ENCODE peak calls at places on chromosomes 4 and X, in eight cellular contexts. P is HCT116, Y is left ventricle myocardium inferior, K is cardiac muscle cell, B is thyroid gland, W is heart right ventricle, S is PC-9, H is colonic mucosa. J is an unnamed sample.
A peak's percentile ranks its signal among the peaks of the same experiment; 100 is the strongest.

GRCh38 chr4:10655968-10656367 is 28.6 kb downstream of the CLNK start:
- DNase-seq in P (no peak), Y (no peak), K (peak; percentile 40), B (no peak), W (no peak), S (no peak), H (no peak), J (peak; percentile 22)

GRCh38 chr4:82219346-82219745 is 154.4 kb downstream of the HNRNPD start:
- DNase-seq in P (no peak), Y (no peak), K (no peak), B (no peak), W (no peak), S (no peak), H (no peak), J (no peak)

GRCh38 chr4:40995850-40996249 is 218.5 kb downstream of the APBB2 start:
- DNase-seq in P (no peak), Y (no peak), K (peak; percentile 70), B (peak; percentile 43), W (no peak), S (no peak), H (no peak), J (no peak)

GRCh38 chrX:119734897-119735339 is 23.5 kb upstream of the SOWAHD start:
- DNase-seq in P (no peak), Y (peak; percentile 66), K (peak; percentile 23), B (peak; percentile 88), W (peak; percentile 40), S (no peak), H (no peak), J (no peak)

GRCh38 chr4:154677923-154678322 is 65.5 kb upstream of the FGG start:
- DNase-seq in P (no peak), Y (no peak), K (no peak), B (no peak), W (no peak), S (no peak), H (no peak), J (no peak)

GRCh38 chr4:162912482-162912881 is 254.2 kb downstream of the NAF1 start:
- DNase-seq in P (no peak), Y (no peak), K (no peak), B (no peak), W (no peak), S (no peak), H (no peak), J (no peak)

GRCh38 chr4:65668201-65669007 is 1.9 kb downstream of the EPHA5 start:
- DNase-seq in P (no peak), Y (no peak), K (no peak), B (peak; percentile 58), W (no peak), S (no peak), H (no peak), J (no peak)

GRCh38 chr4:146338512-146338911 is 124.2 kb downstream of the REELD1 start:
- DNase-seq in P (no peak), Y (no peak), K (peak; percentile 31), B (no peak), W (no peak), S (no peak), H (no peak), J (no peak)

GRCh38 chrX:101191217-101191750 is 28.3 kb upstream of the DRP2 start:
- DNase-seq in P (no peak), Y (peak; percentile 15), K (peak; percentile 52), B (no peak), W (peak; percentile 3), S (no peak), H (no peak), J (no peak)

GRCh38 chr4:10639664-10640063 is 44.9 kb downstream of the CLNK start:
- DNase-seq in P (no peak), Y (no peak), K (no peak), B (no peak), W (no peak), S (no peak), H (no peak), J (no peak)

GRCh38 chr4:175813841-175814240 is 1.8 kb upstream of the GPM6A start:
- DNase-seq in P (no peak), Y (no peak), K (no peak), B (no peak), W (no peak), S (no peak), H (no peak), J (no peak)

GRCh38 chr4:16725252-16725651 is 173.2 kb downstream of the LDB2 start:
- DNase-seq in P (no peak), Y (no peak), K (no peak), B (no peak), W (no peak), S (no peak), H (no peak), J (no peak)

GRCh38 chrX:136920001-136920400 is 39.5 kb upstream of the RBMX start:
- DNase-seq in P (no peak), Y (no peak), K (no peak), B (no peak), W (no peak), S (no peak), H (no peak), J (no peak)

GRCh38 chrX:11423362-11423818 is 130.2 kb downstream of the AMELX start:
- DNase-seq in P (no peak), Y (no peak), K (peak; percentile 80), B (no peak), W (peak; percentile 30), S (no peak), H (peak; percentile 25), J (no peak)

GRCh38 chr4:176013466-176014247 is 52.0 kb upstream of the WDR17 start:
- DNase-seq in P (no peak), Y (no peak), K (no peak), B (no peak), W (no peak), S (no peak), H (no peak), J (no peak)

GRCh38 chr4:76738081-76738931 is 159.6 kb downstream of the SOWAHB start:
- DNase-seq in P (no peak), Y (no peak), K (peak; percentile 83), B (no peak), W (peak; percentile 31), S (no peak), H (no peak), J (no peak)

GRCh38 chr4:41365726-41366125 is 109.0 kb downstream of the UCHL1 start:
- DNase-seq in P (no peak), Y (no peak), K (no peak), B (no peak), W (no peak), S (no peak), H (no peak), J (no peak)

GRCh38 chr4:165199286-165199685 is 8.1 kb upstream of the KLHL2 start:
- DNase-seq in P (no peak), Y (no peak), K (no peak), B (no peak), W (no peak), S (no peak), H (no peak), J (no peak)

GRCh38 chr4:30495261-30496050 is 224.7 kb upstream of the PCDH7 start:
- DNase-seq in P (no peak), Y (no peak), K (no peak), B (no peak), W (no peak), S (no peak), H (no peak), J (no peak)

GRCh38 chr4:107913283-107913899 is 18.0 kb upstream of the CYP2U1 start:
- DNase-seq in P (peak; percentile 54), Y (no peak), K (peak; percentile 88), B (peak; percentile 32), W (peak; percentile 67), S (peak; percentile 11), H (peak; percentile 58), J (peak; percentile 29)

GRCh38 chr4:2931765-2932560 is 31.2 kb downstream of the NOP14 start:
- DNase-seq in P (no peak), Y (peak; percentile 78), K (no peak), B (peak; percentile 37), W (peak; percentile 65), S (no peak), H (peak; percentile 50), J (no peak)
- H3K27ac ChIP-seq in P (no peak overlapping the region), Y (peak overlapping the region; percentile 86), K (peak overlapping the region; percentile 54), B (peak overlapping the region; percentile 88), W (peak overlapping the region; percentile 72), S (no peak overlapping the region), H (peak overlapping the region; percentile 32), J (peak overlapping the region; percentile 100)

GRCh38 chr4:13640149-13640671 is 12.7 kb upstream of the BOD1L1 start:
- DNase-seq in P (no peak), Y (no peak), K (no peak), B (no peak), W (no peak), S (peak; percentile 30), H (no peak), J (peak; percentile 77)

GRCh38 chr4:13642576-13642975 is 15.1 kb upstream of the BOD1L1 start:
- DNase-seq in P (no peak), Y (no peak), K (peak; percentile 66), B (no peak), W (peak; percentile 10), S (no peak), H (no peak), J (no peak)

GRCh38 chr4:13641084-13641483 is 13.6 kb upstream of the BOD1L1 start:
- DNase-seq in P (no peak), Y (no peak), K (no peak), B (no peak), W (no peak), S (no peak), H (no peak), J (no peak)

GRCh38 chr4:13645075-13645474 is 17.6 kb upstream of the BOD1L1 start:
- DNase-seq in P (no peak), Y (no peak), K (no peak), B (no peak), W (no peak), S (no peak), H (no peak), J (no peak)

GRCh38 chr4:13642163-13642562 is 14.6 kb upstream of the BOD1L1 start:
- DNase-seq in P (no peak), Y (no peak), K (peak; percentile 41), B (no peak), W (no peak), S (no peak), H (no peak), J (no peak)
- H3K27ac ChIP-seq in P (no peak overlapping the region), Y (peak overlapping the region; percentile 42), K (no peak overlapping the region), B (no peak overlapping the region), W (peak overlapping the region; percentile 35), S (no peak overlapping the region), H (no peak overlapping the region), J (no peak overlapping the region)

GRCh38 chr4:24657768-24658617 is 73.6 kb upstream of the DHX15 start:
- DNase-seq in P (peak; percentile 47), Y (peak; percentile 26), K (peak; percentile 95), B (peak; percentile 54), W (no peak), S (peak; percentile 86), H (peak; percentile 87), J (peak; percentile 99)
- H3K27ac ChIP-seq in P (no peak overlapping the region), Y (peak overlapping the region; percentile 31), K (no peak overlapping the region), B (no peak overlapping the region), W (no peak overlapping the region), S (peak overlapping the region; percentile 89), H (peak overlapping the region; percentile 85), J (peak overlapping the region; percentile 65)

GRCh38 chr4:102343964-102344519 is 1.2 kb downstream of the SLC39A8 start:
- DNase-seq in P (peak; percentile 41), Y (no peak), K (no peak), B (peak; percentile 86), W (no peak), S (no peak), H (peak; percentile 72), J (no peak)
- H3K27ac ChIP-seq in P (peak overlapping the region; percentile 57), Y (peak overlapping the region; percentile 63), K (peak overlapping the region; percentile 61), B (peak overlapping the region; percentile 76), W (peak overlapping the region; percentile 77), S (no peak overlapping the region), H (peak overlapping the region; percentile 77), J (peak overlapping the region; percentile 15)

GRCh38 chr4:101953949-101954348 is 163.4 kb downstream of the BANK1 start:
- DNase-seq in P (no peak), Y (no peak), K (peak; percentile 63), B (peak; percentile 12), W (no peak), S (peak; percentile 41), H (no peak), J (no peak)
- H3K27ac ChIP-seq in P (no peak overlapping the region), Y (no peak overlapping the region), K (peak overlapping the region; percentile 44), B (peak overlapping the region; percentile 10), W (no peak overlapping the region), S (no peak overlapping the region), H (no peak overlapping the region), J (no peak overlapping the region)